ENCODE peak calls at places on chromosomes 16 and 17, in four cellular contexts. One of them, this sample, is unnamed.

GRCh38 chr17:50115744-50116143 is 14.2 kb downstream of the SAMD14 start:
- DNase-seq in K562: no peak
- DNase-seq in GM12878: no peak
- DNase-seq in HepG2: no peak
- DNase-seq in this sample: no peak

GRCh38 chr17:5379351-5380107 is 39.9 kb downstream of the NUP88 start:
- DNase-seq in K562: no peak
- DNase-seq in GM12878: no peak
- DNase-seq in HepG2: no peak
- DNase-seq in this sample: no peak

GRCh38 chr16:674968-675883 is at the start of gene RHBDL1:
- DNase-seq in K562: peak; percentile 90
- DNase-seq in GM12878: no peak
- DNase-seq in HepG2: peak; percentile 26
- DNase-seq in this sample: peak; percentile 80

GRCh38 chr17:69779378-69780214 is 295.4 kb upstream of the KCNJ16 start:
- DNase-seq in K562: no peak
- DNase-seq in GM12878: no peak
- DNase-seq in HepG2: no peak
- DNase-seq in this sample: no peak

GRCh38 chr17:3030096-3030495 is 33.3 kb downstream of the OR1D5 start:
- DNase-seq in K562: no peak
- DNase-seq in GM12878: no peak
- DNase-seq in HepG2: no peak
- DNase-seq in this sample: no peak

GRCh38 chr16:21199607-21200218 is 11.7 kb downstream of the ZP2 start:
- DNase-seq in K562: no peak
- DNase-seq in GM12878: no peak
- DNase-seq in HepG2: no peak
- DNase-seq in this sample: no peak

GRCh38 chr17:63838586-63839184 is 3.8 kb downstream of the SMARCD2 start:
- DNase-seq in K562: no peak
- DNase-seq in GM12878: no peak
- DNase-seq in HepG2: no peak
- DNase-seq in this sample: no peak

GRCh38 chr17:69539781-69540319 is 125.4 kb downstream of the MAP2K6 start:
- DNase-seq in K562: no peak
- DNase-seq in GM12878: no peak
- DNase-seq in HepG2: no peak
- DNase-seq in this sample: no peak

GRCh38 chr16:2039286-2040030 is 8.2 kb downstream of the NTHL1 start:
- DNase-seq in K562: peak; percentile 36
- DNase-seq in GM12878: no peak
- DNase-seq in HepG2: peak; percentile 90
- DNase-seq in this sample: peak; percentile 83

GRCh38 chr17:11925271-11926021 is 71.8 kb downstream of the ZNF18 start:
- DNase-seq in K562: no peak
- DNase-seq in GM12878: no peak
- DNase-seq in HepG2: no peak
- DNase-seq in this sample: no peak

GRCh38 chr16:66824006-66824405 is 6.8 kb downstream of the NAE1 start:
- DNase-seq in K562: no peak
- DNase-seq in GM12878: no peak
- DNase-seq in HepG2: no peak
- DNase-seq in this sample: no peak

GRCh38 chr17:4535667-4536258 is 19.4 kb downstream of the MYBBP1A start:
- DNase-seq in K562: no peak
- DNase-seq in GM12878: no peak
- DNase-seq in HepG2: no peak
- DNase-seq in this sample: no peak

GRCh38 chr16:3878610-3879009 is 1.9 kb downstream of the CREBBP start:
- DNase-seq in K562: no peak
- DNase-seq in GM12878: no peak
- DNase-seq in HepG2: no peak
- DNase-seq in this sample: no peak

GRCh38 chr17:61158372-61158771 is 241.3 kb upstream of the TBX2 start:
- DNase-seq in K562: no peak
- DNase-seq in GM12878: no peak
- DNase-seq in HepG2: no peak
- DNase-seq in this sample: no peak

GRCh38 chr17:78892062-78892456 is 10.9 kb downstream of the CEP295NL start:
- DNase-seq in K562: no peak
- DNase-seq in GM12878: no peak
- DNase-seq in HepG2: no peak
- DNase-seq in this sample: peak; percentile 89

GRCh38 chr16:28504707-28505404 is 1.8 kb downstream of the IL27 start:
- DNase-seq in K562: no peak
- DNase-seq in GM12878: no peak
- DNase-seq in HepG2: no peak
- DNase-seq in this sample: no peak

GRCh38 chr17:63289931-63290330 is 156.2 kb downstream of the CYB561 start:
- DNase-seq in K562: no peak
- DNase-seq in GM12878: no peak
- DNase-seq in HepG2: no peak
- DNase-seq in this sample: no peak

GRCh38 chr17:596763-597644 is 117.6 kb downstream of the VPS53 start:
- DNase-seq in K562: peak; percentile 36
- DNase-seq in GM12878: no peak
- DNase-seq in HepG2: no peak
- DNase-seq in this sample: peak; percentile 57

GRCh38 chr16:81216706-81217105 is 21.8 kb upstream of the BCO1 start:
- DNase-seq in K562: no peak
- DNase-seq in GM12878: no peak
- DNase-seq in HepG2: no peak
- DNase-seq in this sample: no peak

GRCh38 chr16:49443576-49443975 is 70.0 kb downstream of the C16orf78 start:
- DNase-seq in K562: no peak
- DNase-seq in GM12878: no peak
- DNase-seq in HepG2: no peak
- DNase-seq in this sample: no peak

GRCh38 chr17:48181653-48182052 is 74.1 kb downstream of the SNX11 start:
- DNase-seq in K562: peak; percentile 47
- DNase-seq in GM12878: no peak
- DNase-seq in HepG2: no peak
- DNase-seq in this sample: no peak

GRCh38 chr17:48907713-48908046 is 527 bp upstream of the UBE2Z start:
- DNase-seq in K562: no peak
- DNase-seq in GM12878: no peak
- DNase-seq in HepG2: no peak
- DNase-seq in this sample: no peak

GRCh38 chr17:72822358-72823023 is 270.0 kb downstream of the SLC39A11 start:
- DNase-seq in K562: no peak
- DNase-seq in GM12878: no peak
- DNase-seq in HepG2: peak; percentile 64
- DNase-seq in this sample: no peak

GRCh38 chr17:67137026-67137370 is 92.6 kb downstream of the CACNG1 start:
- DNase-seq in K562: no peak
- DNase-seq in GM12878: no peak
- DNase-seq in HepG2: no peak
- DNase-seq in this sample: no peak

GRCh38 chr17:21105081-21105480 is 21.7 kb upstream of the DHRS7B start:
- DNase-seq in K562: no peak
- DNase-seq in GM12878: no peak
- DNase-seq in HepG2: no peak
- DNase-seq in this sample: no peak

GRCh38 chr17:68759343-68760140 is 158.4 kb upstream of the FAM20A start:
- DNase-seq in K562: peak; percentile 93
- DNase-seq in GM12878: no peak
- DNase-seq in HepG2: peak; percentile 91
- DNase-seq in this sample: peak; percentile 85

GRCh38 chr16:53864819-53865491 is 161.0 kb downstream of the FTO start:
- DNase-seq in K562: peak; percentile 18
- DNase-seq in GM12878: no peak
- DNase-seq in HepG2: peak; percentile 25
- DNase-seq in this sample: no peak

GRCh38 chr17:73785466-73785865 is 141.2 kb upstream of the SDK2 start:
- DNase-seq in K562: peak; percentile 17
- DNase-seq in GM12878: no peak
- DNase-seq in HepG2: no peak
- DNase-seq in this sample: no peak

GRCh38 chr17:66365903-66366302 is 63.5 kb downstream of the PRKCA start:
- DNase-seq in K562: no peak
- DNase-seq in GM12878: no peak
- DNase-seq in HepG2: no peak
- DNase-seq in this sample: no peak

GRCh38 chr17:56737741-56738161 is 96.0 kb downstream of the C17orf67 start:
- DNase-seq in K562: no peak
- DNase-seq in GM12878: no peak
- DNase-seq in HepG2: no peak
- DNase-seq in this sample: no peak

GRCh38 chr17:72056727-72057290 is 64.0 kb upstream of the SOX9 start:
- DNase-seq in K562: no peak
- DNase-seq in GM12878: no peak
- DNase-seq in HepG2: no peak
- DNase-seq in this sample: no peak

GRCh38 chr16:21663889-21664647 is at the start of gene OTOA:
- DNase-seq in K562: no peak
- DNase-seq in GM12878: no peak
- DNase-seq in HepG2: no peak
- DNase-seq in this sample: peak; percentile 74

GRCh38 chr16:1859650-1860049 is 12.3 kb downstream of the MEIOB start:
- DNase-seq in K562: no peak
- DNase-seq in GM12878: no peak
- DNase-seq in HepG2: no peak
- DNase-seq in this sample: no peak

GRCh38 chr17:13584701-13585080 is 17.0 kb downstream of the HS3ST3A1 start:
- DNase-seq in K562: no peak
- DNase-seq in GM12878: no peak
- DNase-seq in HepG2: no peak
- DNase-seq in this sample: no peak

GRCh38 chr16:30802971-30803370 is 16.0 kb upstream of the ZNF629 start:
- DNase-seq in K562: no peak
- DNase-seq in GM12878: no peak
- DNase-seq in HepG2: no peak
- DNase-seq in this sample: no peak
- TF ChIP-seq SMC3 in K562: no peak
- TF ChIP-seq SMC3 in GM12878: no peak
- TF ChIP-seq SMC3 in HepG2: no peak
- TF ChIP-seq SMC3 in this sample: no peak

DNA sequence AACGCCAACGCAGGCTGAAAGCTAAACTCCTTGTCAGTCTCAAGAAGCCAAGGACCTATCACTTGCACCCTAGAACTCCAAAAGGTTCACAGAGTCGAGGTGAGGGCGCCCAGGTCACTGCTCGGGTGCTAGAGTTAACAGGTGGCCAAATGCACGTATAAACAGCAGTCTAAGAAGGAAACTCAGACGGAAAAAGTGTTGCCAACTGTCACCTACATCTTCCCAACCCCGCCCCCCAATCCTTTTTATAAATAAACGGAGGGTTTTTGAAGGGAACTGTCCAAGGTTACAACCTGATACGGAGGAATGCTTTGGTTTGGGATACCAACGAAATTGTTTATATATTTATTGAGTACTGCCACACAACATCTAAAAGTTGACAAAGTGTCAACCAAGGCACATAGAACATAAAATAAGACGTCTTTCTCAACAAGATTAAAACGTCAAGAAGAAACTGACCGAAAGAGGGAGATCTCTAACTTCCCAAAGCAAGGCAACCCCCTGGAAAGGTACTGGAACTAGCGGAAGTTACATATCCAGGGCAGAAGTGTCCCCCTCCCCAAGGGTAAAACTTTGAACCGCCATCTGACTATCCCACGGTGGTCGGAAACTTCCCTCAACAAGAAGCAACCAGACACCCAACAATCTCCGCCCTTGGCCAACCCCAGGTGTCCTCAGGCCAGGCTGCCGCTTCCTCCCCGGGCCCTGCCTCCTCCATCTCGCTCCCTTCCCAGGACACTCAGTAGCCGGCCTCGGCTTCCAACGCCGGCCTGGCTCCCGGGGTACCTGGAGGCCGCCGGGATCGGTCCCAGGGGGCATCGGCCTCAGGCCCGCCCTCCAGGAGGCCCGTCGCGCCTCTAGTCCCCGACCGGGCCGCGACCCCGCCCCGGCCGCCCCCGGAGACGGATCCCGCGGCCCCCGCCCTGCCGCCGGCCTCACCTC is 982 bp downstream of the SPAG9 start:
- DNase-seq in K562: peak; percentile 68
- DNase-seq in GM12878: no peak
- DNase-seq in HepG2: peak; percentile 65
- DNase-seq in this sample: peak; percentile 24
- TF ChIP-seq POLR2AphosphoS5 in K562: no peak
- TF ChIP-seq POLR2AphosphoS5 in GM12878: no peak
- TF ChIP-seq POLR2AphosphoS5 in HepG2: no peak
- TF ChIP-seq POLR2AphosphoS5 in this sample: no peak

DNA sequence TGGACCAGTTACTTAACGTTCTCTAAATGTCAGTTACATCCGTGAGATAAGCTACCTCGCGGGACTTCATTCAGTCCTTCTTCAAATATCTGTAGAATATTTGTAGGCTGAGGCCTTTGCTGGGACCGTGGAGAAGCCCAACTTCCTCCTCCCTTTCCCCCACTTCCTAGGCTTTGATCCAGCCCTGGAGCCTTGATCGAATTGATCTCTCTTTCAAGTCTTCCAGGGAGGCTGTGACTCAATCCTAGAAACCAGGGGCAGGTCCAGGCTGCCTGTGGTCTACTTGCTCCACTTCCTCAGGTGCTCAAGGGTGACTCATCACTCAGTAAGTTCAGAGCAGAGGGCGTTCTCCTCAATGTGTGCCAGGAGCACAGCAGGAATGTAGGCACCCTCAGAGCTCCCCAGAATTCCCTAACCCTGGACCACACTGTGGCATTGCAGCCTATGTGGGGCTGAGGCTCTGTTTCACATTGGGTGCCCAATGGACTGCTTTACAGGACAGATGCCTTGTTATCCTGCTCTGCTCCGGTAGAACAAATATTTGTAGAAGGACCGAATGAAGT is 11.2 kb upstream of the CEP20 start:
- DNase-seq in K562: peak; percentile 75
- DNase-seq in GM12878: peak; percentile 65
- DNase-seq in HepG2: peak; percentile 95
- DNase-seq in this sample: no peak
- TF ChIP-seq SMC3 in K562: no peak
- TF ChIP-seq SMC3 in GM12878: no peak
- TF ChIP-seq SMC3 in HepG2: no peak
- TF ChIP-seq SMC3 in this sample: no peak

DNA sequence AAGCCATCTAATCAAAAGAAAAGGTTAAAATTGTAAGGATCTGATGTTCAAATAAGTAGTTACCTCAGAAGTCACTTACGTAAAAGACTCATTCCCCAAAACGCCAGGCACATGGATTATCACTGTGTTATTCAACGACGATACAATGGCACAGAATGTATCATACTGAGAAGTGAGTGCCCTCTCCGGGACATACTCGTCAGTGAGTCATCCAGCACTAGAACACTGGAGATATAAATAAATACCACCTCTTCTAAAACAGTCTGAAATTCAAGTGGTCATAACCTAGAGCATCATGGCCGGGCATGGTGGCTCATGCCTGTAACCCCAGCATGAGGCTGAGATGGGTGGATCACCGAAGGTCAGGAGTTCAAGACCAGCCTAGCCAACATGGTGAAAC is 24.9 kb downstream of the USP31 start:
- DNase-seq in K562: no peak
- DNase-seq in GM12878: no peak
- DNase-seq in HepG2: no peak
- DNase-seq in this sample: no peak
- TF ChIP-seq POLR2AphosphoS5 in K562: no peak
- TF ChIP-seq POLR2AphosphoS5 in GM12878: no peak
- TF ChIP-seq POLR2AphosphoS5 in HepG2: no peak
- TF ChIP-seq POLR2AphosphoS5 in this sample: no peak